ENCODE peak calls at places on chromosomes 3 and 15, in four cellular contexts. N is activated T-cell treated with anti-CD3 and anti-CD28 coated beads, Interleukin-2, amount 50 U/mL, for 24 hours; Z is T-helper 17 cell; G is cerebellar cortex. P is an unnamed sample.

GRCh38 chr3:120203016-120203415 is 82.0 kb downstream of the GPR156 start:
- DNase-seq in N (no peak), G (peak; percentile 97), Z (no peak), P (no peak)

GRCh38 chr3:49759226-49759625 is 27.1 kb downstream of the IP6K1 start:
- DNase-seq in G (no peak), N (no peak), Z (no peak), P (no peak)

GRCh38 chr3:13879946-13880810 is at the start of gene WNT7A:
- DNase-seq in N (peak; percentile 79), Z (peak; percentile 56), G (no peak), P (peak; percentile 91)

GRCh38 chr3:50137567-50137966 is 17.6 kb upstream of the SEMA3F start:
- DNase-seq in N (no peak), Z (no peak), G (no peak), P (no peak)

GRCh38 chr3:72721696-72722381 is 126.4 kb downstream of the SHQ1 start:
- DNase-seq in Z (no peak), N (no peak), G (no peak), P (peak; percentile 52)

GRCh38 chr3:136584728-136585127 is 167.4 kb downstream of the STAG1 start:
- DNase-seq in G (no peak), Z (no peak), N (no peak), P (no peak)

GRCh38 chr3:99774467-99774866 is 43.2 kb upstream of the CMSS1 start:
- DNase-seq in Z (no peak), G (no peak), N (no peak), P (no peak)

GRCh38 chr3:13022348-13023250 is 50.6 kb downstream of the IQSEC1 start:
- DNase-seq in N (no peak), Z (no peak), G (no peak), P (peak; percentile 80)

GRCh38 chr15:57015897-57016296 is 97.5 kb downstream of the TCF12 start:
- DNase-seq in N (no peak), G (no peak), Z (no peak), P (no peak)

GRCh38 chr3:108183178-108183577 is 39.0 kb downstream of the IFT57 start:
- DNase-seq in G (no peak), Z (no peak), N (no peak), P (no peak)

P was measured in D341Med.